ENCODE peak calls at places on chromosomes 13 and 19, in four cellular contexts. Z is WTC11, A is HepG2, C is K562. Q is an unnamed sample.

GRCh38 chr19:18558202-18558555 is 509 bp downstream of the KXD1 start:
- DNase-seq in C (no peak), A (no peak), Z (no peak), Q (no peak)

GRCh38 chr13:26853272-26853818 is 92.8 kb upstream of the GPR12 start:
- DNase-seq in Z (no peak), A (no peak), C (no peak), Q (no peak)

GRCh38 chr19:30792561-30793505 is 420.6 kb downstream of the ZNF536 start:
- DNase-seq in C (no peak), Z (no peak), A (no peak), Q (no peak)

GRCh38 chr19:37932985-37933953 is 26.3 kb downstream of the SIPA1L3 start:
- DNase-seq in C (no peak), Z (peak), A (peak), Q (no peak)

GRCh38 chr13:25752957-25753540 is 298.8 kb downstream of the SHISA2 start:
- DNase-seq in C (no peak), A (no peak), Z (no peak), Q (no peak)

GRCh38 chr19:58182577-58182988 is 278 bp upstream of the ZNF274 start:
- DNase-seq in C (peak), Z (no peak), A (no peak), Q (peak)

GRCh38 chr13:27822258-27822872 is 30.1 kb downstream of the GSX1 start:
- DNase-seq in C (no peak), Z (no peak), A (no peak), Q (no peak)

GRCh38 chr13:50209646-50210045 is 194.4 kb downstream of the KCNRG start:
- DNase-seq in C (no peak), Z (no peak), A (no peak), Q (no peak)

GRCh38 chr13:98798849-98799645 is 46.6 kb upstream of the SLC15A1 start:
- DNase-seq in A (peak), Z (no peak), C (no peak), Q (no peak)

GRCh38 chr13:98275711-98276171 is 98.7 kb upstream of the RNF113B start:
- DNase-seq in C (no peak), Z (no peak), A (no peak), Q (no peak)

GRCh38 chr19:18150776-18151624 is 2.0 kb upstream of the PIK3R2 start:
- DNase-seq in C (no peak), A (no peak), Z (no peak), Q (no peak)

GRCh38 chr19:16920816-16921529 is 32.2 kb downstream of the F2RL3 start:
- DNase-seq in A (no peak), C (peak), Z (no peak), Q (no peak)

GRCh38 chr19:10861118-10861651 is 10.2 kb upstream of the CARM1 start:
- DNase-seq in C (peak), Z (peak), A (peak), Q (no peak)

GRCh38 chr13:102878491-102878890 is 32.7 kb downstream of the ERCC5 start:
- DNase-seq in Z (no peak), A (no peak), C (no peak), Q (no peak)

GRCh38 chr19:10907925-10908324 is 20.5 kb downstream of the YIPF2 start:
- DNase-seq in A (no peak), C (no peak), Z (no peak), Q (no peak)

GRCh38 chr13:27395007-27395510 is 29.4 kb upstream of the GTF3A start:
- DNase-seq in Z (no peak), C (no peak), A (no peak), Q (no peak)

GRCh38 chr13:81080911-81081454 is 740.1 kb upstream of the SPRY2 start:
- DNase-seq in A (no peak), Z (no peak), C (no peak), Q (no peak)

GRCh38 chr13:102825921-102826706 is 19.7 kb upstream of the ERCC5 start:
- DNase-seq in A (no peak), C (no peak), Z (no peak), Q (no peak)

GRCh38 chr13:84405286-84405685 is 523.0 kb upstream of the SLITRK1 start:
- DNase-seq in Z (no peak), C (no peak), A (no peak), Q (no peak)

GRCh38 chr19:10593820-10594637 is 6.9 kb upstream of the AP1M2 start:
- DNase-seq in A (no peak), Z (no peak), C (no peak), Q (no peak)

GRCh38 chr13:98094678-98095266 is 48.1 kb upstream of the FARP1 start:
- DNase-seq in C (no peak), A (no peak), Z (no peak), Q (no peak)

GRCh38 chr13:106063591-106064308 is 471.7 kb downstream of the EFNB2 start:
- DNase-seq in C (no peak), A (no peak), Z (no peak), Q (no peak)

GRCh38 chr13:97222934-97223710 is 989 bp downstream of the MBNL2 start:
- DNase-seq in Z (no peak), A (no peak), C (no peak), Q (no peak)

GRCh38 chr19:39182174-39182505 is 14.6 kb upstream of the NCCRP1 start:
- DNase-seq in Z (no peak), A (no peak), C (no peak), Q (no peak)

GRCh38 chr13:46197299-46197975 is 14.3 kb upstream of the LRRC63 start:
- DNase-seq in Z (no peak), A (no peak), C (no peak), Q (no peak)

GRCh38 chr13:111367340-111367739 is 46.9 kb downstream of the TEX29 start:
- DNase-seq in Z (no peak), A (no peak), C (no peak), Q (no peak)
- TF ChIP-seq ELF4 in Z (no peak), A (no peak), C (no peak), Q (no peak)

GRCh38 chr19:1854542-1855039 is 6.3 kb upstream of the REXO1 start:
- DNase-seq in C (peak), A (no peak), Z (peak), Q (no peak)

GRCh38 chr19:1855040-1855827 is 7.0 kb upstream of the REXO1 start:
- DNase-seq in C (peak), Z (peak), A (no peak), Q (peak)

GRCh38 chr19:1856345-1856697 is 7.1 kb downstream of the KLF16 start:
- DNase-seq in A (no peak), C (no peak), Z (no peak), Q (no peak)

GRCh38 chr19:1856698-1857603 is 6.4 kb downstream of the KLF16 start:
- DNase-seq in A (peak), Z (peak), C (peak), Q (no peak)

DNA sequence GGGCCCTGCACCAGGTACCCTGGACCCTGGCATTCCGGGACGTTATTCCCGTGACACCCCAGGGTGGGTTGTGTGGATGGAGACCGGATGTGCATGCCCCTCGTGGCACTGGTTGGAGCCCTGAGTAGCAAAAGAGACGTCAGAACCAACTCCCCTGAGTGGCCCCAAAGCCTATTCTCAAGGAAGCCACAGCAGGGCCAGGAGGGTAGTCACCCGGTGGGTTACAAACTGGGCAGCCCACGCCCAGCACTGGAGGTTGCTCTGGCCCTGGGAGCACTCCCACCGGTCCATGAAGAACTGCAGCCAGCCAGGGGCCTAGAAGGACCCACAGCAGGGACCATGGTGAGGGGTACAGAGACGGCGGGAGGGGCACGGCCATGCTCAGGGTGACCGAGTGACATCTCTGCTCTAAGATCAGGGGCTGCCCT is 7.5 kb downstream of the KLF16 start:
- DNase-seq in Z (no peak), A (no peak), C (no peak), Q (no peak)
- TF ChIP-seq ELF4 in Z (no peak), A (no peak), C (no peak), Q (no peak)

GRCh38 chr13:94553766-94554165 is 42.2 kb downstream of the TGDS start:
- DNase-seq in Z (no peak), A (no peak), C (no peak), Q (no peak)

GRCh38 chr13:94549241-94550029 is 46.5 kb downstream of the TGDS start:
- DNase-seq in C (peak), Z (peak), A (peak), Q (peak)

GRCh38 chr13:94548382-94549240 is 47.3 kb downstream of the TGDS start:
- DNase-seq in A (peak), Z (peak), C (peak), Q (no peak)

GRCh38 chr13:94552095-94552494 is 43.9 kb downstream of the TGDS start:
- DNase-seq in Z (no peak), A (no peak), C (no peak), Q (no peak)

DNA sequence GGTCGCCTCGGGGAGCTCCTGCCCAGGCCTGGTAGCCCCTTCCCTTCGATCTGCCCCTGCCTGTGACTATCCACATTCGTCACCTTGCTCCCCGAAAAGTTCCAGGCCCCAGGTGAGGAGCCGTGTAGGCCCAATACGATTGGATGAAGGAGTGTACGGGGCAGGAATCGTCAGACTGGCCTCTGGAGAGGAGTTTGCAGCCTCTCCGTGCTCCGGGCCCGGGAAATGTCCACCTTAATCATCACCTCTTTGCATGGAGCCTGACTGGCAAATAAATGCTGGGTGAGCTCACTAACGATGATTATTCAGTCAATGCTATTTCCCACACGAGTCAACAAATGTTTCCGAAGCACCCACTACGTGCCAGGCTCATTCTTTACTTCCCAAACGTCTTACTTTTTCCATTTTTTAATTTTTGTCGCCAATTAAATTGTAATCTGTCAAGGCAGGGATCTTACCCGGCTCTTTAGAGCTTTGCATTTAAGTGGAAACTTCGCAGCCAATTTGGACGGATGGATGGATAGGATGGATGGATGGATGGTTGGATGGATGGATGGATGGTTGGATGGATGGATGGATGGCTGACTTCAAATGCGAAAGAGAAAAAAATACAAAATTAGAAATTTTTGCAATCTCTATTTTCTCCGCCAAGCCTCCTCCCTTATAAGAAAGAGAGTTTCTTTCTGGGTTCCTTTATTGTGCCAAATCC is 45.8 kb downstream of the TGDS start:
- DNase-seq in A (peak), Z (no peak), C (no peak), Q (no peak)
- TF ChIP-seq ELF4 in A (no peak), Z (no peak), C (no peak), Q (no peak)

GRCh38 chr13:93769607-93770006 is 543.0 kb downstream of the GPC6 start:
- DNase-seq in C (no peak), A (no peak), Z (no peak), Q (no peak)
- TF ChIP-seq ELF4 in C (no peak), A (no peak), Z (no peak), Q (no peak)

GRCh38 chr13:86946734-86947133 is 724.4 kb upstream of the SLITRK5 start:
- DNase-seq in Z (no peak), A (no peak), C (no peak), Q (peak)
- TF ChIP-seq ELF4 in Z (no peak), A (no peak), C (no peak), Q (no peak)

GRCh38 chr19:5585461-5586299 is 17.9 kb upstream of the TINCR start:
- DNase-seq in A (no peak), C (peak), Z (peak), Q (no peak)
- TF ChIP-seq ELF4 in A (no peak), C (no peak), Z (no peak), Q (no peak)

GRCh38 chr13:95497307-95497943 is 55.1 kb upstream of the CLDN10 start:
- DNase-seq in C (no peak), Z (no peak), A (no peak), Q (no peak)
- TF ChIP-seq ELF4 in C (no peak), Z (no peak), A (no peak), Q (no peak)

Q was measured in HEK293T.